ENCODE peak calls at places on chromosomes 2 and 18, in nine cellular contexts. One of them, this sample, is unnamed.
A peak's percentile ranks its signal among the peaks of the same experiment; 100 is the strongest.

GRCh38 chr2:233285921-233286320 is 21.7 kb upstream of the SAG start:
- DNase-seq in kidney: no peak
- DNase-seq in astrocyte: peak; percentile 56
- DNase-seq in IMR-90: peak; percentile 53
- DNase-seq in foreskin fibroblast: peak; percentile 16
- DNase-seq in fibroblast of mammary gland: peak; percentile 4
- DNase-seq in choroid plexus epithelial cell: peak; percentile 57
- DNase-seq in AG09309: no peak
- DNase-seq in mammary epithelial cell: peak; percentile 6
- DNase-seq in this sample: no peak

GRCh38 chr2:77508511-77508910 is 13.7 kb downstream of the LRRTM4 start:
- DNase-seq in astrocyte: no peak
- DNase-seq in choroid plexus epithelial cell: no peak
- DNase-seq in kidney: no peak
- DNase-seq in IMR-90: no peak
- DNase-seq in foreskin fibroblast: no peak
- DNase-seq in AG09309: no peak
- DNase-seq in fibroblast of mammary gland: no peak
- DNase-seq in mammary epithelial cell: no peak
- DNase-seq in this sample: no peak

GRCh38 chr2:241062342-241063092 is 39.6 kb downstream of the MTERF4 start:
- DNase-seq in mammary epithelial cell: peak; percentile 51
- DNase-seq in fibroblast of mammary gland: no peak
- DNase-seq in choroid plexus epithelial cell: no peak
- DNase-seq in kidney: peak; percentile 71
- DNase-seq in foreskin fibroblast: no peak
- DNase-seq in AG09309: no peak
- DNase-seq in astrocyte: no peak
- DNase-seq in IMR-90: no peak
- DNase-seq in this sample: no peak

GRCh38 chr2:219433666-219434467 is 776 bp upstream of the SPEG start:
- DNase-seq in astrocyte: peak; percentile 47
- DNase-seq in AG09309: no peak
- DNase-seq in foreskin fibroblast: peak; percentile 25
- DNase-seq in kidney: no peak
- DNase-seq in IMR-90: peak; percentile 71
- DNase-seq in mammary epithelial cell: no peak
- DNase-seq in choroid plexus epithelial cell: peak; percentile 86
- DNase-seq in fibroblast of mammary gland: peak; percentile 71
- DNase-seq in this sample: no peak

GRCh38 chr2:169464508-169465386 is 14.5 kb upstream of the BBS5 start:
- DNase-seq in IMR-90: no peak
- DNase-seq in foreskin fibroblast: no peak
- DNase-seq in fibroblast of mammary gland: no peak
- DNase-seq in kidney: no peak
- DNase-seq in choroid plexus epithelial cell: no peak
- DNase-seq in AG09309: no peak
- DNase-seq in astrocyte: no peak
- DNase-seq in mammary epithelial cell: no peak
- DNase-seq in this sample: no peak

GRCh38 chr2:233449071-233449901 is 95.0 kb downstream of the DGKD start:
- DNase-seq in kidney: peak; percentile 72
- DNase-seq in fibroblast of mammary gland: peak; percentile 40
- DNase-seq in foreskin fibroblast: peak; percentile 52
- DNase-seq in astrocyte: peak; percentile 14
- DNase-seq in choroid plexus epithelial cell: peak; percentile 75
- DNase-seq in AG09309: no peak
- DNase-seq in mammary epithelial cell: no peak
- DNase-seq in IMR-90: peak; percentile 48
- DNase-seq in this sample: no peak

GRCh38 chr2:24505534-24505933 is 14.5 kb downstream of the NCOA1 start:
- DNase-seq in IMR-90: no peak
- DNase-seq in astrocyte: no peak
- DNase-seq in AG09309: no peak
- DNase-seq in choroid plexus epithelial cell: no peak
- DNase-seq in foreskin fibroblast: no peak
- DNase-seq in mammary epithelial cell: no peak
- DNase-seq in kidney: no peak
- DNase-seq in fibroblast of mammary gland: no peak
- DNase-seq in this sample: no peak

GRCh38 chr2:124570872-124571271 is 545.8 kb downstream of the CNTNAP5 start:
- DNase-seq in foreskin fibroblast: no peak
- DNase-seq in IMR-90: no peak
- DNase-seq in astrocyte: no peak
- DNase-seq in AG09309: no peak
- DNase-seq in kidney: no peak
- DNase-seq in mammary epithelial cell: no peak
- DNase-seq in fibroblast of mammary gland: no peak
- DNase-seq in choroid plexus epithelial cell: no peak
- DNase-seq in this sample: no peak

GRCh38 chr2:99256677-99257076 is 1.2 kb upstream of the LYG2 start:
- DNase-seq in choroid plexus epithelial cell: no peak
- DNase-seq in mammary epithelial cell: peak; percentile 89
- DNase-seq in fibroblast of mammary gland: peak; percentile 29
- DNase-seq in AG09309: no peak
- DNase-seq in IMR-90: peak; percentile 25
- DNase-seq in kidney: no peak
- DNase-seq in astrocyte: no peak
- DNase-seq in foreskin fibroblast: no peak
- DNase-seq in this sample: no peak

GRCh38 chr2:131425191-131426021 is 50.5 kb upstream of the TUBA3D start:
- DNase-seq in kidney: no peak
- DNase-seq in foreskin fibroblast: no peak
- DNase-seq in AG09309: no peak
- DNase-seq in IMR-90: no peak
- DNase-seq in choroid plexus epithelial cell: no peak
- DNase-seq in fibroblast of mammary gland: no peak
- DNase-seq in mammary epithelial cell: no peak
- DNase-seq in astrocyte: no peak
- DNase-seq in this sample: no peak

GRCh38 chr2:232328516-232329460 is 49.8 kb upstream of the ALPP start:
- DNase-seq in choroid plexus epithelial cell: no peak
- DNase-seq in mammary epithelial cell: no peak
- DNase-seq in foreskin fibroblast: no peak
- DNase-seq in IMR-90: no peak
- DNase-seq in kidney: peak; percentile 57
- DNase-seq in AG09309: no peak
- DNase-seq in astrocyte: no peak
- DNase-seq in fibroblast of mammary gland: no peak
- DNase-seq in this sample: peak; percentile 12

GRCh38 chr18:3660719-3661118 is 210.7 kb downstream of the TGIF1 start:
- DNase-seq in astrocyte: no peak
- DNase-seq in AG09309: no peak
- DNase-seq in kidney: no peak
- DNase-seq in fibroblast of mammary gland: no peak
- DNase-seq in mammary epithelial cell: no peak
- DNase-seq in IMR-90: no peak
- DNase-seq in foreskin fibroblast: no peak
- DNase-seq in choroid plexus epithelial cell: no peak
- DNase-seq in this sample: no peak

GRCh38 chr2:12251749-12252148 is 465.0 kb upstream of the TRIB2 start:
- DNase-seq in choroid plexus epithelial cell: no peak
- DNase-seq in mammary epithelial cell: no peak
- DNase-seq in AG09309: no peak
- DNase-seq in kidney: no peak
- DNase-seq in foreskin fibroblast: no peak
- DNase-seq in fibroblast of mammary gland: no peak
- DNase-seq in astrocyte: no peak
- DNase-seq in IMR-90: no peak
- DNase-seq in this sample: no peak

GRCh38 chr2:240454031-240454901 is 18.8 kb downstream of the GPC1 start:
- DNase-seq in astrocyte: no peak
- DNase-seq in kidney: peak; percentile 73
- DNase-seq in fibroblast of mammary gland: no peak
- DNase-seq in foreskin fibroblast: no peak
- DNase-seq in mammary epithelial cell: no peak
- DNase-seq in choroid plexus epithelial cell: no peak
- DNase-seq in AG09309: no peak
- DNase-seq in IMR-90: no peak
- DNase-seq in this sample: no peak

GRCh38 chr2:56687169-56687568 is 503.4 kb downstream of the CCDC85A start:
- DNase-seq in choroid plexus epithelial cell: peak; percentile 12
- DNase-seq in mammary epithelial cell: peak; percentile 29
- DNase-seq in fibroblast of mammary gland: no peak
- DNase-seq in AG09309: no peak
- DNase-seq in foreskin fibroblast: no peak
- DNase-seq in IMR-90: no peak
- DNase-seq in kidney: no peak
- DNase-seq in astrocyte: peak; percentile 36
- DNase-seq in this sample: no peak

GRCh38 chr18:46939998-46940571 is 22.7 kb downstream of the KATNAL2 start:
- DNase-seq in foreskin fibroblast: no peak
- DNase-seq in choroid plexus epithelial cell: no peak
- DNase-seq in mammary epithelial cell: no peak
- DNase-seq in IMR-90: no peak
- DNase-seq in kidney: no peak
- DNase-seq in AG09309: no peak
- DNase-seq in fibroblast of mammary gland: no peak
- DNase-seq in astrocyte: no peak
- DNase-seq in this sample: no peak

GRCh38 chr2:197322729-197323720 is 12.4 kb upstream of the ANKRD44 start:
- DNase-seq in choroid plexus epithelial cell: no peak
- DNase-seq in foreskin fibroblast: no peak
- DNase-seq in astrocyte: no peak
- DNase-seq in fibroblast of mammary gland: no peak
- DNase-seq in IMR-90: no peak
- DNase-seq in kidney: no peak
- DNase-seq in mammary epithelial cell: no peak
- DNase-seq in AG09309: no peak
- DNase-seq in this sample: no peak

GRCh38 chr18:65936678-65937077 is 185.9 kb downstream of the CDH7 start:
- DNase-seq in IMR-90: no peak
- DNase-seq in choroid plexus epithelial cell: peak; percentile 2
- DNase-seq in mammary epithelial cell: no peak
- DNase-seq in foreskin fibroblast: no peak
- DNase-seq in AG09309: no peak
- DNase-seq in kidney: no peak
- DNase-seq in astrocyte: no peak
- DNase-seq in fibroblast of mammary gland: no peak
- DNase-seq in this sample: no peak
- TF ChIP-seq CTCF in IMR-90: no peak
- TF ChIP-seq CTCF in choroid plexus epithelial cell: no peak
- TF ChIP-seq CTCF in mammary epithelial cell: no peak
- TF ChIP-seq CTCF in foreskin fibroblast: no peak
- TF ChIP-seq CTCF in AG09309: no peak
- TF ChIP-seq CTCF in kidney: no peak
- TF ChIP-seq CTCF in astrocyte: no peak
- TF ChIP-seq CTCF in fibroblast of mammary gland: no peak
- TF ChIP-seq CTCF in this sample: no peak

DNA sequence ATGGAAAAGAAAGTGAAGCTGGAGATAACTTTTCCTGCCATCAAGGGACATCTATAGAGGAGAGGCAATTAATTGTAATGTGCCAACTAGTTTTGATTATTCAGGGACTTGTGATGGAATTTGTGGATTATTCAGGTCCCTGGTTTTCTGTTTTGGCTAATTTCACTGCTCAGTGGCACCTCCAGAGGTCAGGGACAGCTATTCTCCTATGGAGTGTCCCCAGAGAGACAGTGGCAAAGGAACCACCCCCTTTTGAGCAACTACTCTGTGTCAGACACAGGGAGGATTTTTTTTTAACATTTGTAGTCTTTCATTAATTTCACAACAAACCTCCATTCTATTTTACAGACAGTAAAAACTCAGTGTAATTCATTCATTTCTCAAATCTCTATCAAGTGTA is 206.0 kb upstream of the SPRED2 start:
- DNase-seq in foreskin fibroblast: no peak
- DNase-seq in mammary epithelial cell: no peak
- DNase-seq in kidney: no peak
- DNase-seq in fibroblast of mammary gland: peak; percentile 7
- DNase-seq in AG09309: no peak
- DNase-seq in IMR-90: no peak
- DNase-seq in astrocyte: no peak
- DNase-seq in choroid plexus epithelial cell: no peak
- DNase-seq in this sample: no peak
- TF ChIP-seq CTCF in foreskin fibroblast: no peak
- TF ChIP-seq CTCF in mammary epithelial cell: peak; percentile 32
- TF ChIP-seq CTCF in kidney: no peak
- TF ChIP-seq CTCF in fibroblast of mammary gland: peak; percentile 11
- TF ChIP-seq CTCF in AG09309: no peak
- TF ChIP-seq CTCF in IMR-90: no peak
- TF ChIP-seq CTCF in astrocyte: peak; percentile 7
- TF ChIP-seq CTCF in choroid plexus epithelial cell: peak; percentile 10
- TF ChIP-seq CTCF in this sample: no peak

DNA sequence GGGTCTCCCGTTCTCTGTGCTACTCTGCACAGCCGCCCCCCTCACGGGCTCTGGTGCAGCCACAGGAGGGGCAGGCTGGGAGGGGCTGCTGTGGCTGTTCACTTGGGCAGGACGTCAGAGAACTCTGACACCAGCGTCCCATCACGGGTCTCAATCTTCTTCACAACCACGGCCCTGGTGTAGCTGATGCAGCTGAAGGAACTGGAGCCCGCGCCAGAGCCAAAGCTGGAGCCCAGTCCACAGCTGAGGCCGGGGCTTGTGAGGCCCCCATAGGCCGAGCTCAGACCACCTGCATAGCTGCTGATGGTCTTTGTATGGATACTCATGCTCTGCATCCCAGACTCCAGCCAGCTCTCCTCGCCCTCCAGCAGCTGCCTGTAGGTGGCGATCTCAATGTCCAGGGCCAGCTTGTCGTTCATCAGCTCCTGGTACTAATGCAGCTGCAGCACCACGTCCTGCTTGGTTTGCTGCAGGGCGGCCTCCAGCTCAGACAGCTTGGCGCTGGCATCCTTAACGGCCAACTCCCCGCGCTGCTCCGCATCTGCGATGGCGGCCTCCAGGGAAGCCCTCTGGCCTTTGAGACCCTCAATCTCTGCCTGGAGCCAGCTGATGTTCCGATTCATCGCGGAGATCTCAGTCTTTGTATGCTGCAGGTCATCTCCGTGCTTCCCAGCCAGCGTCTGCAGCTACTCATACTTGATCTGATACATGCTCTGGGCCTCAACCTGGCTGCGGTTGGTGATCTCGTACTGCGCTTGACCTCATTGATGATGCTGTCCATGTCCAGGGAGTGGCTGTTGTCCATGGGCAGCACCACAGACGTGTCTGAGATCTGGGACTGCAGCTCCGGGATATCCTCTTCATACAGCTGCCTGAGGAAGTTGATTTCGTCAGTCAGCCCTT is 7.4 kb upstream of the DUSP19 start:
- DNase-seq in foreskin fibroblast: peak; percentile 13
- DNase-seq in AG09309: no peak
- DNase-seq in kidney: peak; percentile 79
- DNase-seq in astrocyte: peak; percentile 16
- DNase-seq in fibroblast of mammary gland: peak; percentile 43
- DNase-seq in mammary epithelial cell: peak; percentile 11
- DNase-seq in IMR-90: peak; percentile 43
- DNase-seq in choroid plexus epithelial cell: peak; percentile 70
- DNase-seq in this sample: no peak
- TF ChIP-seq CTCF in foreskin fibroblast: peak; percentile 63
- TF ChIP-seq CTCF in AG09309: peak; percentile 78
- TF ChIP-seq CTCF in kidney: peak; percentile 39
- TF ChIP-seq CTCF in astrocyte: peak; percentile 19
- TF ChIP-seq CTCF in fibroblast of mammary gland: peak; percentile 52
- TF ChIP-seq CTCF in mammary epithelial cell: peak; percentile 33
- TF ChIP-seq CTCF in IMR-90: peak; percentile 50
- TF ChIP-seq CTCF in choroid plexus epithelial cell: peak; percentile 78
- TF ChIP-seq CTCF in this sample: peak; percentile 64

DNA sequence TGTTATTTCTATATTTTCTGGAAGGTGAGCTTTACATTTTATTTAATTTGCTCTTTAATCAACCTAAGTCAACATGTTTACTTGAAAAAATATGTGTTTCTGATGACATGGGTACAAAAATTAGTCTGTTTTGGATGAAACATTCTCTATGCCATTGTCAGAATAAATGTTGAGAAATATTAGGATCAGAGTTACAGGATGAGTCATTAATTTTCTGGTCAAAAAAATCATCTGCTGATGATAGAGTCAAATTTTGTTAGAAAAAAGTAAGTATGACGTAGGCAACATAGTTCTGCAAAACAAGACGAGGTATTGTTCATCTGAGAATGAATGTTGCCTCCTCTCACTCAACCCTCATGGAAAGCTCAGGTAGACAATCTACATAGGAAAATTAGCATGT is 107.6 kb upstream of the CAVIN2 start:
- DNase-seq in foreskin fibroblast: no peak
- DNase-seq in IMR-90: no peak
- DNase-seq in kidney: no peak
- DNase-seq in astrocyte: no peak
- DNase-seq in AG09309: no peak
- DNase-seq in mammary epithelial cell: no peak
- DNase-seq in fibroblast of mammary gland: peak; percentile 59
- DNase-seq in choroid plexus epithelial cell: peak; percentile 44
- DNase-seq in this sample: no peak
- TF ChIP-seq CTCF in foreskin fibroblast: no peak
- TF ChIP-seq CTCF in IMR-90: no peak
- TF ChIP-seq CTCF in kidney: no peak
- TF ChIP-seq CTCF in astrocyte: no peak
- TF ChIP-seq CTCF in AG09309: no peak
- TF ChIP-seq CTCF in mammary epithelial cell: no peak
- TF ChIP-seq CTCF in fibroblast of mammary gland: no peak
- TF ChIP-seq CTCF in choroid plexus epithelial cell: no peak
- TF ChIP-seq CTCF in this sample: no peak

This sample was measured in GM13977.